ENCODE peak calls at places on chromosome 5, in four cellular contexts. N is head of caudate nucleus, G is Panc1, Y is astrocyte of the spinal cord. P is an unnamed sample.

GRCh38 chr5:96492654-96493053 is 59.6 kb upstream of the PCSK1 start:
- DNase-seq in Y (no peak), G (no peak), N (no peak), P (no peak)

GRCh38 chr5:159099049-159099760 is 511 bp downstream of the EBF1 start:
- DNase-seq in Y (peak; percentile 67), G (no peak), N (no peak), P (peak; percentile 21)

GRCh38 chr5:71783891-71784290 is 64.8 kb downstream of the CARTPT start:
- DNase-seq in N (no peak), Y (no peak), G (no peak), P (no peak)

GRCh38 chr5:78624011-78624541 is 24.5 kb downstream of the LHFPL2 start:
- DNase-seq in G (no peak), Y (no peak), N (no peak), P (no peak)

GRCh38 chr5:65012411-65012972 is 243.8 kb downstream of the CWC27 start:
- DNase-seq in N (no peak), G (no peak), Y (no peak), P (no peak)

GRCh38 chr5:79261907-79262306 is 26.0 kb downstream of the JMY start:
- DNase-seq in N (no peak), G (no peak), Y (no peak), P (no peak)

GRCh38 chr5:116626272-116626723 is 51.7 kb upstream of the SEMA6A start:
- DNase-seq in G (no peak), N (peak; percentile 83), Y (peak; percentile 81), P (no peak)

GRCh38 chr5:173486355-173486754 is 130.1 kb downstream of the BOD1 start:
- DNase-seq in Y (no peak), N (no peak), G (no peak), P (no peak)

GRCh38 chr5:372556-372910 is 51.0 kb downstream of the AHRR start:
- DNase-seq in G (no peak), Y (no peak), N (peak; percentile 26), P (no peak)